ENCODE peak calls at places on chromosome 22, in six cellular contexts. P is astrocyte of the spinal cord, O is neural progenitor cell, G is lower lobe of right lung, H is kidney, E is OCI-LY7. B is an unnamed sample.

GRCh38 chr22:24758164-24758799 is 16.2 kb downstream of the PIWIL3 start:
- DNase-seq in P (peak), O (peak), G (no peak), H (no peak), E (peak), B (peak)

GRCh38 chr22:20009018-20009482 is 7.6 kb downstream of the ARVCF start:
- DNase-seq in P (no peak), O (no peak), G (no peak), H (peak), E (no peak), B (no peak)

GRCh38 chr22:17492247-17492646 is 71.1 kb upstream of the SLC25A18 start:
- DNase-seq in P (no peak), O (no peak), G (no peak), H (no peak), E (no peak), B (no peak)

GRCh38 chr22:44369241-44369652 is 56.5 kb upstream of the SHISAL1 start:
- DNase-seq in P (no peak), O (peak), G (peak), H (peak), E (no peak), B (no peak)

GRCh38 chr22:24592846-24593809 is at the start of gene LRRC75B:
- DNase-seq in P (peak), O (peak), G (peak), H (peak), E (no peak), B (no peak)

GRCh38 chr22:39635719-39636118 is 65.2 kb downstream of the CACNA1I start:
- DNase-seq in P (peak), O (peak), G (no peak), H (no peak), E (no peak), B (no peak)

GRCh38 chr22:31119026-31119717 is 3.6 kb upstream of the INPP5J start:
- DNase-seq in P (no peak), O (no peak), G (no peak), H (no peak), E (no peak), B (no peak)

GRCh38 chr22:42261266-42261665 is 9.2 kb downstream of the TCF20 start:
- DNase-seq in P (peak), O (no peak), G (no peak), H (no peak), E (no peak), B (no peak)

GRCh38 chr22:33569547-33569946 is 350.7 kb downstream of the LARGE1 start:
- DNase-seq in P (no peak), O (no peak), G (no peak), H (no peak), E (no peak), B (no peak)

GRCh38 chr22:35837328-35837727 is 119.7 kb downstream of the APOL5 start:
- DNase-seq in P (no peak), O (no peak), G (no peak), H (no peak), E (no peak), B (no peak)

GRCh38 chr22:25139062-25139461 is 60.6 kb upstream of the CRYBB3 start:
- DNase-seq in P (no peak), O (no peak), G (no peak), H (no peak), E (no peak), B (no peak)

GRCh38 chr22:33853200-33854097 is 66.8 kb downstream of the LARGE1 start:
- DNase-seq in P (peak), O (peak), G (peak), H (peak), E (peak), B (peak)

GRCh38 chr22:36160499-36160942 is at the start of gene APOL3:
- DNase-seq in P (peak), O (no peak), G (peak), H (peak), E (peak), B (peak)

GRCh38 chr22:35866646-35867045 is 149.0 kb downstream of the APOL5 start:
- DNase-seq in P (no peak), O (peak), G (no peak), H (no peak), E (peak), B (no peak)

GRCh38 chr22:44099696-44100095 is 75.6 kb downstream of the PARVB start:
- DNase-seq in P (no peak), O (no peak), G (no peak), H (peak), E (no peak), B (no peak)

GRCh38 chr22:32628626-32629587 is 154.3 kb downstream of the FBXO7 start:
- DNase-seq in P (no peak), O (no peak), G (no peak), H (no peak), E (no peak), B (no peak)

GRCh38 chr22:20089977-20090729 is 10.1 kb downstream of the DGCR8 start:
- DNase-seq in P (no peak), O (no peak), G (peak), H (peak), E (no peak), B (no peak)

GRCh38 chr22:40331706-40332105 is 14.6 kb upstream of the ADSL start:
- DNase-seq in P (no peak), O (no peak), G (no peak), H (no peak), E (no peak), B (no peak)

GRCh38 chr22:43013355-43014061 is 1.4 kb downstream of the PACSIN2 start:
- DNase-seq in P (peak), O (no peak), G (no peak), H (no peak), E (peak), B (no peak)

GRCh38 chr22:39992088-39992826 is 2.5 kb upstream of the FAM83F start:
- DNase-seq in P (no peak), O (no peak), G (no peak), H (no peak), E (no peak), B (no peak)

GRCh38 chr22:48567213-48567975 is 1260.3 kb downstream of the BRD1 start:
- DNase-seq in P (no peak), O (no peak), G (peak), H (peak), E (no peak), B (no peak)

GRCh38 chr22:36332623-36333331 is 55.0 kb downstream of the MYH9 start:
- DNase-seq in P (peak), O (no peak), G (peak), H (no peak), E (peak), B (peak)

GRCh38 chr22:18060646-18061620 is 16.9 kb upstream of the PEX26 start:
- DNase-seq in P (peak), O (no peak), G (no peak), H (peak), E (no peak), B (no peak)

GRCh38 chr22:33051960-33052839 is 6.0 kb downstream of the SYN3 start:
- DNase-seq in P (no peak), O (peak), G (no peak), H (no peak), E (peak), B (no peak)

GRCh38 chr22:44623771-44624510 is 78.1 kb upstream of the PRR5 start:
- DNase-seq in P (no peak), O (peak), G (peak), H (no peak), E (peak), B (no peak)

GRCh38 chr22:21447694-21448402 is 19.3 kb upstream of the TMEM191C start:
- DNase-seq in P (no peak), O (peak), G (peak), H (peak), E (no peak), B (no peak)

GRCh38 chr22:40410731-40411505 is 40.5 kb downstream of the SGSM3 start:
- DNase-seq in P (no peak), O (no peak), G (no peak), H (no peak), E (no peak), B (no peak)

GRCh38 chr22:37442537-37442936 is 15.3 kb upstream of the ELFN2 start:
- DNase-seq in P (peak), O (no peak), G (no peak), H (no peak), E (peak), B (no peak)

GRCh38 chr22:24164823-24165379 is 16.4 kb upstream of the SUSD2 start:
- DNase-seq in P (no peak), O (no peak), G (no peak), H (no peak), E (no peak), B (no peak)

GRCh38 chr22:42176271-42176670 is 45.7 kb upstream of the CYP2D6 start:
- DNase-seq in P (no peak), O (no peak), G (no peak), H (no peak), E (no peak), B (no peak)

GRCh38 chr22:36116127-36116526 is 44.4 kb downstream of the APOL3 start:
- DNase-seq in P (no peak), O (no peak), G (no peak), H (peak), E (no peak), B (no peak)

GRCh38 chr22:43008509-43008908 is 6.4 kb downstream of the PACSIN2 start:
- DNase-seq in P (no peak), O (no peak), G (peak), H (peak), E (no peak), B (no peak)

GRCh38 chr22:50304528-50305392 is 2.7 kb downstream of the PLXNB2 start:
- DNase-seq in P (peak), O (no peak), G (peak), H (no peak), E (no peak), B (no peak)

GRCh38 chr22:50305393-50305657 is 2.1 kb downstream of the PLXNB2 start:
- DNase-seq in P (no peak), O (no peak), G (no peak), H (no peak), E (no peak), B (no peak)

GRCh38 chr22:50306753-50307749 is at the start of gene PLXNB2:
- DNase-seq in P (peak), O (peak), G (peak), H (peak), E (no peak), B (peak)

GRCh38 chr22:50303848-50304527 is 3.5 kb downstream of the PLXNB2 start:
- DNase-seq in P (no peak), O (peak), G (peak), H (peak), E (peak), B (no peak)

GRCh38 chr22:50305658-50306566 is 1.5 kb downstream of the PLXNB2 start:
- DNase-seq in P (peak), O (peak), G (peak), H (peak), E (no peak), B (no peak)
- TF ChIP-seq CTCF in P (no peak), O (no peak), G (no peak), H (no peak), E (no peak), B (no peak)

GRCh38 chr22:47388331-47388730 is 625.9 kb downstream of the TBC1D22A start:
- DNase-seq in P (no peak), O (no peak), G (no peak), H (no peak), E (no peak), B (no peak)

GRCh38 chr22:47386812-47387510 is 624.5 kb downstream of the TBC1D22A start:
- DNase-seq in P (no peak), O (no peak), G (no peak), H (peak), E (no peak), B (no peak)

GRCh38 chr22:47390026-47390970 is 627.8 kb downstream of the TBC1D22A start:
- DNase-seq in P (no peak), O (no peak), G (no peak), H (peak), E (no peak), B (no peak)

GRCh38 chr22:47389201-47389600 is 626.8 kb downstream of the TBC1D22A start:
- DNase-seq in P (no peak), O (no peak), G (no peak), H (peak), E (no peak), B (no peak)

GRCh38 chr22:47388778-47389177 is 626.3 kb downstream of the TBC1D22A start:
- DNase-seq in P (no peak), O (no peak), G (no peak), H (peak), E (no peak), B (no peak)
- TF ChIP-seq CTCF in P (no peak), O (no peak), G (no peak), H (no peak), E (no peak), B (no peak)

GRCh38 chr22:27383896-27384295 is 417.7 kb downstream of the MN1 start:
- DNase-seq in P (no peak), O (no peak), G (no peak), H (no peak), E (no peak), B (no peak)

GRCh38 chr22:27380826-27381225 is 420.7 kb downstream of the MN1 start:
- DNase-seq in P (no peak), O (no peak), G (no peak), H (no peak), E (no peak), B (no peak)

GRCh38 chr22:27381552-27381951 is 420.0 kb downstream of the MN1 start:
- DNase-seq in P (no peak), O (no peak), G (no peak), H (no peak), E (peak), B (no peak)

GRCh38 chr22:27382947-27383346 is 418.6 kb downstream of the MN1 start:
- DNase-seq in P (no peak), O (no peak), G (no peak), H (no peak), E (no peak), B (no peak)

DNA sequence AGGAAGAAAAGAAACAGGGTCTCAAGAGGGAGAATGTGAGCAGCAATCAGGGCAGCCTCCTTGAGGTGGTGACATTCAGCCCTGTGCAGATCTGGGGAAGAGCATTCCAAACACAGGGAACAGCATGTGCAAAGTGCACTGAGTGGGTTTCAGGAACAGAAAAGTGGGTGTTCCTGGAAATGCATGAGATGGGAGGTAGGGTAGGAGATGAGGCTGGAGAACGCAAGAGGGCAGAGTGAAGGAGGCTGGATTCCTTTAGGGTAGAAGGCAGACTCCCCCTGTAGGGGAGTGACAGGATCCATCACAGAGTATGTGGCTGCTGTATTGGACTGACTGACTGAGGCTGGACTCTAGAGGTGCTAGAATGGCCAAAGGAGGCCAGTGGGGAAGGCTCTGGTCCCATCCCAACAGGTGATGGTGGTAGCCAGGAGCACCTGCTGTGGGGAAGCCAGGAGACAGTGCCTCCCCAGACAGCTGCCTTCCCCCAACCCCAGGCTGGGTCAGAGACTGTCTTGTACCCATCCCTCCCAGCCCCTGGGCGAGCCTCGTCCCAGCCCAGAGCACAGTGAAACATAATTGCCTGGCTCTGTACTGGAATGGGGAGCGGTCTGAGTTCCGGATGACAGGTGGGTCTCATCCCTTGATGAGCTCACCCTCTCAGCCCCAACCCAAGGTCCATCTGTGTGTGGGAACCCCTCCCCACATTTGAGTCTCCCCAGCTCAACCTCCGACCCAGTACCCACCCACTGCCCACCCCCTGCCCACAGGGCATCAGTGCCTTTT is 419.4 kb downstream of the MN1 start:
- DNase-seq in P (no peak), O (peak), G (no peak), H (no peak), E (peak), B (no peak)
- TF ChIP-seq CTCF in P (no peak), O (peak), G (no peak), H (no peak), E (peak), B (no peak)

DNA sequence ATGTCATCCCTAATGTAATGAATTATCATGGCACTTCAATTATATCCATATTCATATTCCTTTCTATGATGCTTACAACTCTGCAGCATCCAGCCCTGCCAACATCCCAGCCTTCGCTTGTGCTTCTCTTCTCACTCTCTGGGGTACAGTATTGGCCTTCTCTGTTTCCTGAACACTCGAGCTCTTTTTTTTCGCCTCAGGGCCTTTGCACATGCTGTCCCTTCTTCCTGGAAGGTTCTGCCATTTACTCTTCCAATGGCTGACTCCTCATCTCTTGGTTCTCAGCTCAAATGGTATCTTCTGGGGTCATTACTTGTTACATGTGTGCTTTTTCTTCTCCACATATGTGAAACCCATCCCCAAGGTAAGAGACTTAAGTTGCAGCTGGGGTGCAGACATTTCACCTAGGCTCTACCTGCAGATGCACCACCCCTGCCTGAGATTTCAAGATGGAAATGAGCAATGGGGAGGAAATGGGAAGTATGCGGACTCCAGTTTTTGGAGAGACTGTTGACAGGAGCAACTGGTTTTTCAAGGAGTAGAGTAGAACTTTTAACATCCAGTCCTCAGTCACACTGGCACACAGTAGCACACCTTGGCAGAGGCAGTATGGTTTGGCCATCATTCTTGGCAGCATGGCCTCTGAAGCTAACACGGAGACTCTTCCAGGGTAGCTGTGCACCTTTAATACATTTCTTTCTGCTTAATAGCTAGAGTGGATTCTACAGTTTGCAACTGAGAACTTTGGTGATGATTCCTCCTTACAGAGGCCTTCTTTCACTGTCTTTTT is 42.4 kb upstream of the DMC1 start:
- DNase-seq in P (no peak), O (no peak), G (no peak), H (no peak), E (no peak), B (no peak)
- TF ChIP-seq CTCF in P (no peak), O (no peak), G (no peak), H (no peak), E (no peak), B (no peak)

GRCh38 chr22:28999510-29000224 is 62.0 kb downstream of the C22orf31 start:
- DNase-seq in P (no peak), O (no peak), G (no peak), H (no peak), E (no peak), B (no peak)

GRCh38 chr22:28998681-28999080 is 63.0 kb downstream of the C22orf31 start:
- DNase-seq in P (no peak), O (no peak), G (no peak), H (no peak), E (no peak), B (no peak)

GRCh38 chr22:28994522-28994921 is 67.1 kb downstream of the C22orf31 start:
- DNase-seq in P (no peak), O (no peak), G (no peak), H (no peak), E (no peak), B (no peak)

GRCh38 chr22:28995551-28995950 is 66.1 kb downstream of the C22orf31 start:
- DNase-seq in P (no peak), O (no peak), G (no peak), H (no peak), E (no peak), B (no peak)

GRCh38 chr22:28997342-28997741 is 64.3 kb downstream of the C22orf31 start:
- DNase-seq in P (no peak), O (no peak), G (no peak), H (no peak), E (no peak), B (no peak)
- TF ChIP-seq CTCF in P (no peak), O (no peak), G (no peak), H (no peak), E (no peak), B (no peak)

GRCh38 chr22:23120415-23120899 is 21.3 kb downstream of the RSPH14 start:
- DNase-seq in P (no peak), O (no peak), G (no peak), H (no peak), E (no peak), B (no peak)

GRCh38 chr22:23119492-23120414 is 22.0 kb downstream of the RSPH14 start:
- DNase-seq in P (no peak), O (no peak), G (no peak), H (no peak), E (no peak), B (no peak)

GRCh38 chr22:23117275-23117674 is 24.5 kb downstream of the RSPH14 start:
- DNase-seq in P (no peak), O (no peak), G (no peak), H (no peak), E (no peak), B (no peak)

GRCh38 chr22:23117890-23118646 is 23.7 kb downstream of the RSPH14 start:
- DNase-seq in P (no peak), O (no peak), G (no peak), H (no peak), E (no peak), B (no peak)

DNA sequence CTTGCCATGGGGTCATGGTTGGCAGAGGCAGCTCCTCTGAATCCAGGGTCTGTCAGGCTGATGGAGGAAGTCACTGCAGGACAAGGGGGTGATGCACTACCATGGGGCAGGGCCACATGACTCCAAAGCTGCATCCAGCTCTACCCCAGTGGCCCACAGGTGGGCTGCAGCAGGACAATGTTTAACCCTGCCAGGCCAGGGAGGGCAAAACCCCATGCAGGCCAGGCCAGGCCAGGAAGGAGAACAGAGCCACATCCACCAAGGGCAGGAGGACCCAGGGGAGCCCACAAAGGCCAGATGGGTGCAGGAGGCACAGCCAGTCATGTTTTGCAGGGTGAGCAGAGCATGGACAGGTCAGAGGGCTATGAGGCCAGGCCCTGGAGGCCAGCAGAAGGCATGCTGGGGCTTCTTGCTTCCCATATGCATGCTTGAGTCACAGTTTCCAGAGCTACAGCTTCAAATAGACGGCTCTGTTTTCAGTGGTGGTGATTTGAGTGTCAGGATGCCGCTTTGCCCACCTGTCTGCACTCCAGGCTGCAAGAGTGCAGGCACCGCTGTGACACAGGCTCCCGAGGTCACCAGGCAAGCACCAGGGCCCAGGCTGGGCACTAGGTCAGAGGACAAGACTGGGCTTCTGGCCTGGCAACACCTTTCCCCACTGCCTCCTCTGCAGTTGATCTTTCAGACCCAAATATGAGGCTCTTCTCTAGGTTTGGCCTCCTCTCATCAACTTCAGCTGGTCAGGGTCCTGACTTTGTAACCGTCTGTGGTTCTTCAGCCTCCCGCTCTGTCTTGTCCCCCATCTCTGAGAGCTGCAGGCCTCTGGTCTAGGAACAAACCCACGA is 22.9 kb downstream of the RSPH14 start:
- DNase-seq in P (no peak), O (no peak), G (no peak), H (no peak), E (no peak), B (no peak)
- TF ChIP-seq CTCF in P (no peak), O (no peak), G (no peak), H (no peak), E (no peak), B (no peak)

B was measured in GM12864.